ENCODE peak calls at places on chromosomes 16 and 17, in nine cellular contexts. W, D, O, Q, I, Y, C, L and N are unnamed samples.

GRCh38 chr17:1271020-1271423 is 778 bp downstream of the BHLHA9 start:
- DNase-seq in Q (no peak), L (no peak), Y (no peak), D (no peak), O (no peak), C (no peak), I (peak; percentile 51), W (no peak), N (no peak)

GRCh38 chr17:12089809-12090384 is 69.2 kb downstream of the MAP2K4 start:
- DNase-seq in Y (no peak), C (no peak), W (no peak), I (no peak), D (no peak), O (no peak), L (no peak), Q (peak; percentile 94), N (no peak)

GRCh38 chr17:9241371-9241712 is 220.0 kb downstream of the NTN1 start:
- DNase-seq in Q (no peak), O (no peak), C (no peak), W (no peak), D (no peak), Y (no peak), I (no peak), L (no peak), N (no peak)

GRCh38 chr16:82832861-82833260 is 206.1 kb downstream of the CDH13 start:
- DNase-seq in D (no peak), Y (no peak), O (no peak), C (no peak), I (no peak), L (no peak), W (no peak), Q (no peak), N (no peak)

GRCh38 chr16:85685251-85685650 is 3.5 kb downstream of the GINS2 start:
- DNase-seq in I (no peak), L (no peak), O (no peak), Y (no peak), W (no peak), D (no peak), C (no peak), Q (no peak), N (no peak)

GRCh38 chr16:30417447-30418349 is 10.3 kb downstream of the ZNF771 start:
- DNase-seq in Y (peak; percentile 86), W (peak; percentile 93), L (peak; percentile 91), D (no peak), Q (peak; percentile 94), I (peak; percentile 97), O (peak; percentile 92), C (peak; percentile 94), N (peak; percentile 92)

GRCh38 chr17:33038740-33039139 is 47.1 kb downstream of the SPACA3 start:
- DNase-seq in L (no peak), W (no peak), D (no peak), I (peak; percentile 80), Q (peak; percentile 18), O (no peak), C (peak; percentile 64), Y (no peak), N (peak; percentile 15)

GRCh38 chr16:83354015-83354414 is 453.8 kb upstream of the HSBP1 start:
- DNase-seq in Q (no peak), I (no peak), D (no peak), O (no peak), W (no peak), L (no peak), C (no peak), Y (no peak), N (no peak)

GRCh38 chr17:37844158-37844976 is 79.8 kb upstream of the TBC1D3K start:
- DNase-seq in W (peak; percentile 9), C (peak; percentile 47), Y (peak; percentile 65), O (peak; percentile 30), I (peak; percentile 87), D (peak; percentile 18), L (peak; percentile 5), Q (peak; percentile 55), N (peak; percentile 44)

GRCh38 chr16:7381671-7382070 is 49.0 kb downstream of the RBFOX1 start:
- DNase-seq in I (no peak), D (no peak), L (no peak), Q (no peak), W (no peak), O (no peak), Y (no peak), C (no peak), N (no peak)

GRCh38 chr16:66588981-66589713 is 9.9 kb downstream of the CMTM2 start:
- DNase-seq in Q (peak; percentile 14), C (no peak), L (peak; percentile 67), Y (peak; percentile 49), O (peak; percentile 79), D (no peak), W (peak; percentile 70), I (peak; percentile 92), N (no peak)

GRCh38 chr16:84419730-84420129 is 51.4 kb downstream of the ATP2C2 start:
- DNase-seq in I (no peak), O (no peak), Y (no peak), L (no peak), W (no peak), Q (no peak), C (no peak), D (no peak), N (no peak)

GRCh38 chr17:39755550-39756375 is 18.0 kb downstream of the GRB7 start:
- DNase-seq in Y (no peak), C (no peak), D (no peak), Q (no peak), W (peak; percentile 62), O (peak; percentile 78), I (no peak), L (peak; percentile 73), N (no peak)

GRCh38 chr17:44844390-44844830 is 3.3 kb upstream of the HIGD1B start:
- DNase-seq in Q (no peak), I (peak; percentile 69), C (no peak), Y (no peak), L (no peak), D (no peak), O (no peak), W (no peak), N (no peak)

GRCh38 chr16:88881090-88881580 is 14.7 kb upstream of the PABPN1L start:
- DNase-seq in W (no peak), Q (no peak), Y (no peak), I (peak; percentile 61), D (no peak), O (no peak), C (no peak), L (no peak), N (no peak)

GRCh38 chr17:55208078-55208812 is 56.5 kb upstream of the HLF start:
- DNase-seq in D (no peak), I (no peak), W (no peak), Y (no peak), C (no peak), L (no peak), Q (no peak), O (no peak), N (no peak)

GRCh38 chr17:43791589-43791988 is 11.4 kb downstream of the CFAP97D1 start:
- DNase-seq in L (no peak), D (no peak), Y (no peak), Q (peak; percentile 84), I (peak; percentile 76), C (no peak), O (no peak), W (peak; percentile 24), N (no peak)

GRCh38 chr17:59074494-59074893 is 32.2 kb downstream of the TRIM37 start:
- DNase-seq in O (no peak), C (no peak), Y (no peak), L (no peak), I (no peak), W (no peak), Q (no peak), D (no peak), N (no peak)

GRCh38 chr17:65025288-65025687 is 31.3 kb downstream of the GNA13 start:
- DNase-seq in Q (no peak), W (no peak), O (no peak), L (no peak), C (no peak), Y (no peak), I (no peak), D (no peak), N (no peak)

GRCh38 chr17:65022751-65023421 is 33.7 kb downstream of the GNA13 start:
- DNase-seq in L (no peak), O (no peak), Q (peak; percentile 97), C (no peak), I (no peak), Y (no peak), D (no peak), W (no peak), N (no peak)

GRCh38 chr17:65020284-65020683 is 36.3 kb downstream of the GNA13 start:
- DNase-seq in L (no peak), Q (peak; percentile 67), D (no peak), O (no peak), I (no peak), Y (no peak), W (no peak), C (no peak), N (no peak)

GRCh38 chr17:65022137-65022536 is 34.4 kb downstream of the GNA13 start:
- DNase-seq in L (no peak), I (no peak), Q (no peak), D (no peak), C (no peak), W (no peak), Y (no peak), O (no peak), N (no peak)

GRCh38 chr17:65023791-65024190 is 32.7 kb downstream of the GNA13 start:
- DNase-seq in Q (peak; percentile 53), I (no peak), C (no peak), D (no peak), L (no peak), O (no peak), W (no peak), Y (no peak), N (no peak)
- H3K4me1 ChIP-seq in Q (peaks cover 62% of the 10 kb centered on the region), I (peaks cover 9% of the 10 kb centered on the region), C (peaks cover 3% of the 10 kb centered on the region), D (peaks cover 30% of the 10 kb centered on the region), L (peaks cover 66% of the 10 kb centered on the region), O (peaks cover 62% of the 10 kb centered on the region), W (peaks cover 100% of the 10 kb centered on the region), Y (peaks cover 13% of the 10 kb centered on the region), N (peaks cover 38% of the 10 kb centered on the region)

GRCh38 chr17:81667754-81668153 is 1.2 kb downstream of the CCDC137 start:
- DNase-seq in Q (peak; percentile 50), C (no peak), W (no peak), D (no peak), L (no peak), Y (no peak), I (peak; percentile 63), O (no peak), N (no peak)
- H3K4me3 ChIP-seq in Q (peak overlapping the region; percentile 93), C (peak overlapping the region; percentile 16), W (no peak overlapping the region), D (peak overlapping the region; percentile 68), L (no peak overlapping the region), Y (no peak overlapping the region), I (peak overlapping the region; percentile 99), O (no peak overlapping the region), N (no peak overlapping the region)

GRCh38 chr17:82861393-82861775 is 21.6 kb upstream of the ZNF750 start:
- DNase-seq in Q (no peak), O (no peak), L (no peak), Y (no peak), C (no peak), W (no peak), D (no peak), I (no peak), N (no peak)
- H3K27ac ChIP-seq in Q (no peak overlapping the region), O (no peak overlapping the region), L (no peak overlapping the region), Y (no peak overlapping the region), C (no peak overlapping the region), W (no peak overlapping the region), D (no peak overlapping the region), I (no peak overlapping the region), N (no peak overlapping the region)

DNA sequence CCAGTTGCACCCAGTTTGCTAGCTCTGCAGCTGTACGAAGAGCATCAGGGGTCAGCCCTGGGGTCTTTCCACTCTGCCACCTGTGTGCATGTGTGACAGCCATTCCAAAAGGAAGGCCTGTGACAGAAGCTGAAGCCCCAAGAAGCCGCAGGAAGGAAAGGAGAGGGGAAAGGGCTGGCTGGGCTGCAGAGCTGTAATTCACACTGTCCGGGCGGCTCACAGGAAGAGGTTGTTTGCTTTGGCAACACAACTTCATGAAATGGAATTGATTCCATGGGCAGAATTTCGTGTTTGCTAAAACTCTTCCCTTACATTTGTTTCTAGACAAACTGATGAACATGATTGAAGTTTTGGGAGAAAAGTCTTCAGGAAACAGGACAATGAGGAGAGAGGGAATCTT is 14.8 kb downstream of the TMEM204 start:
- DNase-seq in O (peak; percentile 0), Y (no peak), C (no peak), L (no peak), I (no peak), W (no peak), Q (peak; percentile 6), D (no peak), N (no peak)
- H3K4me1 ChIP-seq in O (peaks cover 59% of the 10 kb centered on the region), Y (peaks cover 38% of the 10 kb centered on the region), C (no peaks in the 10 kb centered on the region), L (peaks cover 40% of the 10 kb centered on the region), I (no peaks in the 10 kb centered on the region), W (peaks cover 46% of the 10 kb centered on the region), Q (peaks cover 14% of the 10 kb centered on the region), D (peaks cover 74% of the 10 kb centered on the region), N (peaks cover 8% of the 10 kb centered on the region)